ENCODE peak calls at places on chromosomes 11 and 22, in six cellular contexts. O is HFF-Myc, Y is IMR-90, P is choroid plexus epithelial cell, D is fibroblast of pulmonary artery, I is K562. G is an unnamed sample.

GRCh38 chr11:119520966-119521365 is 98.0 kb upstream of the THY1 start:
- DNase-seq in I (no peak), D (no peak), Y (no peak), P (no peak), O (no peak), G (no peak)

GRCh38 chr22:40951795-40952602 is 821 bp downstream of the RBX1 start:
- DNase-seq in D (peak; percentile 19), Y (peak; percentile 15), O (no peak), I (no peak), P (no peak), G (no peak)

GRCh38 chr22:39117585-39118191 is 20.6 kb downstream of the APOBEC3H start:
- DNase-seq in Y (peak; percentile 49), D (peak; percentile 69), I (peak; percentile 42), O (no peak), P (peak; percentile 71), G (peak; percentile 35)

GRCh38 chr11:74138021-74138420 is 32.8 kb downstream of the C2CD3 start:
- DNase-seq in Y (peak; percentile 78), P (peak; percentile 59), I (no peak), D (peak; percentile 18), O (no peak), G (peak; percentile 69)

GRCh38 chr22:36107436-36107835 is 53.1 kb downstream of the APOL3 start:
- DNase-seq in P (no peak), O (no peak), Y (no peak), D (no peak), I (no peak), G (no peak)

GRCh38 chr22:35510951-35511350 is 29.7 kb upstream of the RASD2 start:
- DNase-seq in D (no peak), I (no peak), P (no peak), O (no peak), Y (no peak), G (no peak)

GRCh38 chr22:27754247-27754887 is 47.2 kb downstream of the MN1 start:
- DNase-seq in Y (no peak), O (no peak), P (peak; percentile 37), I (no peak), D (no peak), G (peak; percentile 26)

GRCh38 chr11:44648109-44648508 is 78.7 kb upstream of the TSPAN18 start:
- DNase-seq in D (no peak), P (no peak), O (no peak), Y (no peak), I (no peak), G (no peak)

GRCh38 chr11:1138053-1138452 is 19.7 kb upstream of the MUC5AC start:
- DNase-seq in Y (peak; percentile 82), P (peak; percentile 18), O (no peak), D (no peak), I (no peak), G (peak; percentile 26)

GRCh38 chr11:117978982-117979381 is 7.2 kb upstream of the IL10RA start:
- DNase-seq in I (peak; percentile 23), O (no peak), D (no peak), P (no peak), Y (no peak), G (no peak)

GRCh38 chr22:50087646-50088045 is 2.2 kb upstream of the MOV10L1 start:
- DNase-seq in I (no peak), O (no peak), P (no peak), Y (no peak), D (no peak), G (no peak)

GRCh38 chr11:122731500-122731913 is 76.0 kb downstream of the UBASH3B start:
- DNase-seq in Y (peak; percentile 97), O (no peak), P (peak; percentile 90), I (no peak), D (peak; percentile 83), G (peak; percentile 81)

GRCh38 chr11:597166-597725 is 18.5 kb downstream of the IRF7 start:
- DNase-seq in I (no peak), Y (no peak), P (no peak), O (no peak), D (no peak), G (no peak)

GRCh38 chr11:43327987-43328386 is 16.2 kb downstream of the API5 start:
- DNase-seq in I (peak; percentile 11), P (peak; percentile 96), O (peak; percentile 72), D (peak; percentile 96), Y (peak; percentile 99), G (peak; percentile 92)

GRCh38 chr22:36235585-36235984 is 3.7 kb downstream of the APOL2 start:
- DNase-seq in I (no peak), Y (no peak), O (no peak), P (no peak), D (no peak), G (no peak)

GRCh38 chr11:94781822-94782221 is 13.7 kb downstream of the AMOTL1 start:
- DNase-seq in D (peak; percentile 70), I (no peak), O (no peak), Y (peak; percentile 85), P (peak; percentile 79), G (peak; percentile 58)

GRCh38 chr11:116501728-116502127 is 271.1 kb downstream of the BUD13 start:
- DNase-seq in Y (no peak), I (no peak), O (no peak), D (no peak), P (no peak), G (no peak)

GRCh38 chr11:124762624-124763155 is 600 bp upstream of the ESAM start:
- DNase-seq in Y (no peak), P (no peak), O (no peak), I (peak; percentile 55), D (no peak), G (no peak)

GRCh38 chr11:73325036-73325981 is 17.2 kb downstream of the ARHGEF17 start:
- DNase-seq in P (peak; percentile 53), D (peak; percentile 62), Y (peak; percentile 56), O (no peak), I (no peak), G (no peak)

GRCh38 chr22:44645531-44645930 is 56.5 kb upstream of the PRR5 start:
- DNase-seq in D (no peak), P (no peak), I (no peak), Y (no peak), O (no peak), G (no peak)

GRCh38 chr22:50260801-50261614 is 475 bp downstream of the MAPK12 start:
- DNase-seq in P (peak; percentile 80), D (peak; percentile 71), I (peak; percentile 59), Y (peak; percentile 67), O (no peak), G (peak; percentile 66)

GRCh38 chr11:17353228-17354021 is 1.8 kb downstream of the NCR3LG1 start:
- DNase-seq in Y (peak; percentile 76), P (peak; percentile 78), D (peak; percentile 84), O (no peak), I (peak; percentile 72), G (peak; percentile 79)

GRCh38 chr11:125272092-125272491 is 107.5 kb downstream of the PKNOX2 start:
- DNase-seq in Y (peak; percentile 33), O (no peak), P (peak; percentile 45), I (no peak), D (no peak), G (peak; percentile 13)

GRCh38 chr11:109765709-109766311 is 327.4 kb upstream of the ZC3H12C start:
- DNase-seq in Y (no peak), I (no peak), D (no peak), P (no peak), O (no peak), G (no peak)

GRCh38 chr22:36366291-36366708 is 21.5 kb downstream of the MYH9 start:
- DNase-seq in Y (peak; percentile 68), D (no peak), I (no peak), P (peak; percentile 62), O (no peak), G (no peak)

GRCh38 chr11:60130496-60130895 is 42.0 kb downstream of the MS4A2 start:
- DNase-seq in D (peak; percentile 3), I (peak; percentile 71), O (no peak), Y (no peak), P (peak; percentile 5), G (no peak)

GRCh38 chr11:117199061-117199915 is at the start of gene TAGLN:
- DNase-seq in P (peak; percentile 95), D (peak; percentile 95), Y (peak; percentile 94), I (no peak), O (no peak), G (peak; percentile 97)

GRCh38 chr11:93775289-93775688 is 8.8 kb upstream of the MED17 start:
- DNase-seq in P (peak; percentile 24), I (peak; percentile 29), Y (no peak), D (peak; percentile 9), O (no peak), G (no peak)
- TF ChIP-seq CTCF in P (peak; percentile 37), I (no peak), Y (peak; percentile 23), D (peak; percentile 28), O (peak; percentile 50), G (peak; percentile 29)

GRCh38 chr11:57597461-57597892 is at the start of gene SERPING1:
- DNase-seq in I (no peak), O (no peak), P (peak; percentile 23), Y (no peak), D (peak; percentile 44), G (no peak)
- H3K4me3 ChIP-seq in I (no peak within 1 kb of the TSS), O (no peak within 1 kb of the TSS), P (peak within 1 kb of the TSS; percentile 67), Y (peak within 1 kb of the TSS; percentile 57), D (peak within 1 kb of the TSS; percentile 68), G (peak within 1 kb of the TSS; percentile 22)

DNA sequence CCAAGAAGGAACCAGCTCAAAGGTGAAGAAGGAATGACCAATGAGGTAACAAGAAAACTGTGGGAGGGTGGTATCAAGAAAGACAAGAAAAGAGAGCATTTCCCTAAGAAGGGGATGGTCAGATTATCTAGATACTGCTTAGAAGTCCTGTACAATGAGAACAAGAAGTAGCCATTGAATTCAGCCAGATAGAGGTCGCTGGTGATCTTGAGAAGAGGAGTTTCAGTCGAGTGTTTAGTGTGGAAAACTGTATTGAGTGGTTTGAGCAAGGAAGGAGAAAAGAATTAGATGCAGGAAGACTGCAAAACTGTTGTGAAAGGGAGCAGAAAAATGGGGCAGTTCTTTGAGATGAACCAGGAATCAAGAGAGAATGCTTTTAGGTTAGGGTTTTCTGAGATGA is 74.6 kb upstream of the FAT3 start:
- DNase-seq in I (no peak), O (no peak), D (no peak), P (peak; percentile 7), Y (peak; percentile 1), G (peak; percentile 9)
- TF ChIP-seq CTCF in I (no peak), O (no peak), D (no peak), P (no peak), Y (no peak), G (no peak)

DNA sequence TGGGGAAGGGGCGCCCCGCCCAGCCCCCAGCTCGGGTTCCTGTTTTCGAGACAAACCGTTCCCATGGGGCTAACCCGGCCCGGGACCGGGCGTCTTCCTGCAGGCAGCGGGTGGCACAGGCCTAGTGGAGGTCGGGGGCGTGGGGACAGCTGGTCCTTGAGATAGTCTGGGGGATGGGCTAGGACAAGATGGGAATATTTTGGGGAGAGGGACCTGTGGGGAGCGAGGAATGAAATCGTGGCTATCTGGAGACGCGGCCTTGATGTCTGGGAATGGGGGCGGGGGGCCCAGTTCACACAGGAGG is 1.2 kb upstream of the RASGRP2 start:
- DNase-seq in D (no peak), P (no peak), I (no peak), O (no peak), Y (no peak), G (no peak)
- H3K4me3 ChIP-seq in D (peak overlapping the region; percentile 21), P (peak overlapping the region; percentile 49), I (peak overlapping the region; percentile 47), O (peak overlapping the region; percentile 11), Y (no peak overlapping the region), G (peak overlapping the region; percentile 24)

G was measured in astrocyte of the spinal cord.